ENCODE peak calls at places on chromosomes 16 and 17, in four cellular contexts. E is CD8-positive, alpha-beta memory T cell; J is DND-41; D is AG04450. G is an unnamed sample.
A peak's percentile ranks its signal among the peaks of the same experiment; 100 is the strongest.

GRCh38 chr16:68395806-68396205 is 52.5 kb downstream of the SMPD3 start:
- DNase-seq in E (no peak), J (no peak), D (no peak), G (no peak)

GRCh38 chr17:75602644-75603043 is 15.0 kb downstream of the MYO15B start:
- DNase-seq in E (no peak), J (no peak), D (no peak), G (no peak)

GRCh38 chr17:41692722-41693521 is 4.2 kb downstream of the EIF1 start:
- DNase-seq in E (no peak), J (no peak), D (no peak), G (peak; percentile 44)

GRCh38 chr16:2155091-2156024 is at the start of gene TRAF7:
- DNase-seq in E (peak; percentile 99), J (peak; percentile 100), D (peak; percentile 100), G (peak; percentile 99)

GRCh38 chr17:13597723-13598347 is 3.9 kb downstream of the HS3ST3A1 start:
- DNase-seq in E (peak; percentile 50), J (peak; percentile 41), D (no peak), G (no peak)

GRCh38 chr16:53154513-53154912 is 99.7 kb downstream of the CHD9 start:
- DNase-seq in E (no peak), J (no peak), D (no peak), G (no peak)

GRCh38 chr17:64354396-64354795 is 36.3 kb downstream of the PECAM1 start:
- DNase-seq in E (no peak), J (no peak), D (no peak), G (no peak)

GRCh38 chr16:68644715-68645493 is at the start of gene CDH3:
- DNase-seq in E (no peak), J (no peak), D (no peak), G (no peak)

GRCh38 chr17:1907216-1907631 is 77.4 kb downstream of the RPA1 start:
- DNase-seq in E (no peak), J (no peak), D (no peak), G (no peak)

GRCh38 chr17:61476476-61477203 is 24.4 kb downstream of the TBX4 start:
- DNase-seq in E (no peak), J (no peak), D (no peak), G (no peak)

GRCh38 chr17:33284022-33284421 is 9.1 kb downstream of the ASIC2 start:
- DNase-seq in E (no peak), J (no peak), D (peak; percentile 33), G (no peak)

GRCh38 chr17:61106354-61106753 is 293.3 kb upstream of the TBX2 start:
- DNase-seq in E (no peak), J (no peak), D (no peak), G (no peak)

GRCh38 chr17:72590882-72591499 is 470.2 kb downstream of the SOX9 start:
- DNase-seq in E (no peak), J (no peak), D (no peak), G (no peak)

GRCh38 chr17:1461193-1461944 is 5.3 kb upstream of the CRK start:
- DNase-seq in E (no peak), J (no peak), D (no peak), G (no peak)

GRCh38 chr17:57365420-57365819 is 109.1 kb downstream of the MSI2 start:
- DNase-seq in E (no peak), J (no peak), D (no peak), G (no peak)

GRCh38 chr17:4834621-4835020 is 1.5 kb downstream of the MINK1 start:
- DNase-seq in E (no peak), J (no peak), D (no peak), G (no peak)

GRCh38 chr16:86502856-86503748 is 7.2 kb upstream of the FOXF1 start:
- DNase-seq in E (no peak), J (no peak), D (no peak), G (no peak)

GRCh38 chr16:6153901-6154300 is 1056.3 kb upstream of the EEF2KMT start:
- DNase-seq in E (no peak), J (no peak), D (no peak), G (no peak)

GRCh38 chr16:68283346-68283745 is 19.0 kb downstream of the SLC7A6 start:
- DNase-seq in E (no peak), J (no peak), D (no peak), G (no peak)

GRCh38 chr16:50274771-50275415 is 8.5 kb downstream of the ADCY7 start:
- DNase-seq in E (peak; percentile 42), J (no peak), D (no peak), G (peak; percentile 28)

GRCh38 chr17:17050346-17051345 is 8.4 kb downstream of the MPRIP start:
- DNase-seq in E (no peak), J (no peak), D (no peak), G (no peak)
- H3K4me3 ChIP-seq in E (no peak overlapping the region), J (no peak overlapping the region), D (no peak overlapping the region), G (no peak overlapping the region)

GRCh38 chr17:28324776-28325175 is 5.8 kb downstream of the TMEM97 start:
- DNase-seq in E (no peak), J (no peak), D (no peak), G (no peak)
- H3K4me3 ChIP-seq in E (no peak overlapping the region), J (no peak overlapping the region), D (no peak overlapping the region), G (no peak overlapping the region)

DNA sequence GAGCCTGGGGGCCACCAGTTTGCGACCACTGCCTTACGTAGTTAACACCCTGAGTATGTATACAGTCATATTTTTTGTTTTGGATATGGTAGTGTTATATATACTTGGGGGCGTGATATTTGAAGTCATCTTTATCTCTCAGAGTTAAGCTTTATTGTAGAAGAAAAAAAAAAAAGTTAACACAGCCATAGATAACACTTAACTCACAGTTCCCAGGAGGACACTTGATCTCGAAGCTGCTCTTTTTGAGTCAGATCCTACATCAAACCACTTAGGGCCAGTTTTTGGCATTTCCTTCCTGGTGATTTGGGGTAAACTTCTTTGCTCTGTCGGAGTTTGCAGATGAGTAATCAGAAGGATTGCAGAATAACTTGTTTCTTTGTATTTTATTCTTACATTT is 5.8 kb downstream of the ITPRIPL2 start:
- DNase-seq in E (no peak), J (no peak), D (peak; percentile 38), G (no peak)
- H3K4me3 ChIP-seq in E (no peak overlapping the region), J (no peak overlapping the region), D (peak overlapping the region; percentile 65), G (no peak overlapping the region)

GRCh38 chr17:17609121-17609520 is 17.6 kb upstream of the PEMT start:
- DNase-seq in E (no peak), J (peak; percentile 27), D (no peak), G (no peak)
- H3K4me3 ChIP-seq in E (no peak overlapping the region), J (no peak overlapping the region), D (no peak overlapping the region), G (no peak overlapping the region)

GRCh38 chr17:81870155-81870977 is 771 bp downstream of the ARHGDIA start:
- DNase-seq in E (peak; percentile 69), J (peak; percentile 62), D (no peak), G (peak; percentile 57)

GRCh38 chr17:81869221-81870154 is 1.6 kb downstream of the ARHGDIA start:
- DNase-seq in E (no peak), J (no peak), D (no peak), G (peak; percentile 17)

GRCh38 chr17:81868674-81869220 is 2.4 kb downstream of the ARHGDIA start:
- DNase-seq in E (no peak), J (no peak), D (peak; percentile 64), G (no peak)

GRCh38 chr17:81871387-81872120 is 417 bp upstream of the ARHGDIA start:
- DNase-seq in E (peak; percentile 98), J (peak; percentile 94), D (peak; percentile 47), G (peak; percentile 97)

GRCh38 chr17:81870978-81871386 is at the start of gene ARHGDIA:
- DNase-seq in E (no peak), J (no peak), D (no peak), G (no peak)
- H3K4me3 ChIP-seq in E (peak within 1 kb of the TSS; percentile 90), J (peak within 1 kb of the TSS; percentile 92), D (peak within 1 kb of the TSS; percentile 81), G (peak within 1 kb of the TSS; percentile 95)

GRCh38 chr16:89598199-89598598 is 15.2 kb upstream of the DPEP1 start:
- DNase-seq in E (no peak), J (no peak), D (no peak), G (no peak)

GRCh38 chr16:89595330-89596060 is 17.9 kb upstream of the DPEP1 start:
- DNase-seq in E (no peak), J (no peak), D (no peak), G (no peak)

GRCh38 chr16:89599451-89599858 is 14.0 kb upstream of the DPEP1 start:
- DNase-seq in E (peak; percentile 68), J (peak; percentile 56), D (no peak), G (no peak)

GRCh38 chr16:89596061-89596689 is 17.3 kb upstream of the DPEP1 start:
- DNase-seq in E (no peak), J (no peak), D (no peak), G (no peak)

GRCh38 chr16:89596957-89597644 is 16.3 kb upstream of the DPEP1 start:
- DNase-seq in E (no peak), J (no peak), D (no peak), G (no peak)
- H3K4me3 ChIP-seq in E (no peak overlapping the region), J (no peak overlapping the region), D (no peak overlapping the region), G (no peak overlapping the region)

GRCh38 chr17:65737451-65737850 is 176.0 kb upstream of the AXIN2 start:
- DNase-seq in E (no peak), J (no peak), D (no peak), G (no peak)
- H3K4me3 ChIP-seq in E (no peak overlapping the region), J (no peak overlapping the region), D (no peak overlapping the region), G (no peak overlapping the region)

GRCh38 chr17:78390241-78391050 is 12.0 kb downstream of the PGS1 start:
- DNase-seq in E (no peak), J (no peak), D (peak; percentile 96), G (no peak)

GRCh38 chr17:78391051-78391431 is 12.6 kb downstream of the PGS1 start:
- DNase-seq in E (no peak), J (no peak), D (no peak), G (no peak)

GRCh38 chr17:78391843-78392242 is 13.4 kb downstream of the PGS1 start:
- DNase-seq in E (no peak), J (no peak), D (no peak), G (no peak)

GRCh38 chr17:78384479-78385175 is 6.2 kb downstream of the PGS1 start:
- DNase-seq in E (no peak), J (no peak), D (no peak), G (no peak)

GRCh38 chr17:78387982-78388941 is 9.8 kb downstream of the PGS1 start:
- DNase-seq in E (no peak), J (no peak), D (no peak), G (no peak)
- H3K4me3 ChIP-seq in E (peak overlapping the region; percentile 23), J (no peak overlapping the region), D (no peak overlapping the region), G (no peak overlapping the region)

DNA sequence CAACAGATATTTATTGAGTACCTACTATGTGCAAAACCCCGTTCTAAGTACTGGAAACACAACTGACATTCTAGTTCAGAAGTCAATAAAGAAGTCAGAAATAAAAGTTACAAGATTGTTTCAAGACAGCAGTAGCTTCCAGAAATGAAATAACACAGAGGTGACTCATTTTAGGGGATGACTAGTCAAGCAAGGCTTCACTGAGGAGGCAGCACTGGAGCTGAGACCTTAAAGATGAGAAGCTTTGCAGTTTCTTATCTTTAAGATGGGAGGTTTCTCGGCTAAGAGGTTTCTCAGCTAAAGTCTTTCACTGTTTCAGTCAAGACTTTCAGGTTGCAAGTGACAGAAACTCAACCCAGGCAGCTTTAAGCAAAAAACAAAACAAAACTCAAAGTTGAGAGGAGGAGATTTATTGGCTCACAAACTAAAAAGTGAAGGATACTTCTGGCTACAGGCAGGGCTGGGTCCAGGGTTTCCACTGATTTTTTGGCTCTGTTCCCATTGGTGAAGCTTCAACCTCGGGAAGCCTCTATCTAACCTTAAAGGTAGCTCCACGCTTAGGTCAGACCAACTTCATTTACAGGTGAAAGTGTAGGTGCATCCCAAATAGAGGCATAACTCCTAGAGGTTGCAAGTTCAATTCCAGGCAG is 7.4 kb upstream of the MMP2 start:
- DNase-seq in E (no peak), J (no peak), D (peak; percentile 51), G (no peak)
- H3K4me3 ChIP-seq in E (no peak overlapping the region), J (no peak overlapping the region), D (no peak overlapping the region), G (no peak overlapping the region)

GRCh38 chr16:13176711-13177110 is 275.3 kb downstream of the SHISA9 start:
- DNase-seq in E (no peak), J (no peak), D (no peak), G (no peak)
- H3K4me3 ChIP-seq in E (no peak overlapping the region), J (no peak overlapping the region), D (no peak overlapping the region), G (no peak overlapping the region)

G was measured in CD4-positive, alpha-beta memory T cell.